ENCODE peak calls at places on chromosomes 6 and 20, in eight cellular contexts. C, N, S, J, M, A, P and T are unnamed samples.

GRCh38 chr6:166861961-166862286 is 94.4 kb downstream of the RNASET2 start:
- DNase-seq in P (no peak), J (no peak), N (no peak), S (no peak), M (no peak), C (no peak), A (no peak), T (no peak)

GRCh38 chr20:62774076-62774714 is 22.1 kb upstream of the MRGBP start:
- DNase-seq in M (no peak), J (no peak), P (no peak), S (no peak), A (no peak), N (no peak), C (no peak), T (no peak)

GRCh38 chr6:5294392-5295211 is 33.3 kb downstream of the FARS2 start:
- DNase-seq in N (no peak), M (no peak), P (no peak), J (no peak), S (no peak), C (no peak), A (no peak), T (no peak)

GRCh38 chr20:61935926-61936700 is 129.6 kb downstream of the TAF4 start:
- DNase-seq in P (no peak), C (no peak), M (no peak), J (peak), S (no peak), N (no peak), A (no peak), T (no peak)

GRCh38 chr20:53425481-53425880 is 168.2 kb downstream of the ZNF217 start:
- DNase-seq in M (no peak), N (no peak), A (no peak), S (no peak), J (no peak), C (no peak), P (no peak), T (no peak)

GRCh38 chr6:11785953-11786579 is 7.5 kb upstream of the ADTRP start:
- DNase-seq in P (no peak), A (no peak), C (peak), J (no peak), S (no peak), N (no peak), M (no peak), T (no peak)

GRCh38 chr20:45211569-45212474 is 5.0 kb downstream of the SEMG1 start:
- DNase-seq in J (no peak), P (no peak), S (no peak), N (no peak), A (no peak), M (no peak), C (no peak), T (no peak)

GRCh38 chr6:118501816-118502568 is 46.1 kb upstream of the PLN start:
- DNase-seq in C (no peak), M (no peak), S (no peak), P (no peak), N (no peak), A (no peak), J (no peak), T (no peak)

GRCh38 chr20:50003253-50003656 is 20.5 kb downstream of the SNAI1 start:
- DNase-seq in J (no peak), S (no peak), C (no peak), A (no peak), P (no peak), N (no peak), M (no peak), T (no peak)

GRCh38 chr20:14142964-14143627 is 147.8 kb downstream of the MACROD2 start:
- DNase-seq in J (no peak), N (no peak), C (no peak), A (no peak), S (peak), P (no peak), M (no peak), T (no peak)

GRCh38 chr6:168684906-168685305 is 243.9 kb downstream of the SMOC2 start:
- DNase-seq in P (no peak), C (no peak), A (no peak), S (no peak), J (no peak), M (no peak), N (no peak), T (no peak)

GRCh38 chr6:129901910-129902309 is 40.8 kb upstream of the TMEM244 start:
- DNase-seq in A (no peak), N (no peak), C (no peak), J (no peak), M (no peak), P (no peak), S (no peak), T (no peak)

GRCh38 chr6:122778334-122778733 is 1.2 kb upstream of the FABP7 start:
- DNase-seq in M (no peak), J (no peak), N (no peak), A (no peak), P (no peak), S (no peak), C (no peak), T (no peak)

GRCh38 chr6:139981066-139981624 is 606.7 kb upstream of the CITED2 start:
- DNase-seq in M (no peak), N (no peak), A (no peak), C (no peak), P (no peak), S (no peak), J (no peak), T (no peak)

GRCh38 chr6:5840742-5841141 is 166.0 kb downstream of the NRN1 start:
- DNase-seq in A (no peak), C (no peak), J (no peak), N (no peak), M (no peak), P (no peak), S (no peak), T (no peak)

GRCh38 chr6:72461144-72461543 is 160.7 kb upstream of the KCNQ5 start:
- DNase-seq in J (no peak), M (no peak), A (no peak), N (no peak), S (no peak), C (no peak), P (no peak), T (no peak)

GRCh38 chr6:15879372-15880261 is 216.8 kb upstream of the DTNBP1 start:
- DNase-seq in N (peak), S (peak), M (peak), C (peak), A (no peak), J (no peak), P (no peak), T (peak)

GRCh38 chr20:59770270-59770669 is 163.2 kb downstream of the SYCP2 start:
- DNase-seq in P (no peak), J (no peak), C (no peak), A (no peak), M (no peak), S (no peak), N (no peak), T (no peak)

GRCh38 chr6:4313044-4313686 is 177.8 kb upstream of the ECI2 start:
- DNase-seq in A (no peak), N (peak), C (peak), P (no peak), M (peak), J (peak), S (peak), T (peak)

GRCh38 chr20:32737371-32738223 is 5.7 kb downstream of the COMMD7 start:
- DNase-seq in S (no peak), J (no peak), C (no peak), P (no peak), M (no peak), A (no peak), N (no peak), T (no peak)

GRCh38 chr20:51542894-51543788 is 622 bp upstream of the NFATC2 start:
- DNase-seq in S (no peak), A (no peak), C (no peak), M (no peak), N (no peak), P (no peak), J (no peak), T (no peak)

GRCh38 chr6:151199976-151200375 is 39.8 kb upstream of the AKAP12 start:
- DNase-seq in M (no peak), N (no peak), A (no peak), C (no peak), S (no peak), P (no peak), J (no peak), T (no peak)

GRCh38 chr6:1630771-1631217 is 21.1 kb downstream of the FOXC1 start:
- DNase-seq in C (no peak), A (no peak), S (no peak), P (no peak), N (no peak), M (no peak), J (no peak), T (no peak)

GRCh38 chr6:107917468-107918375 is 40.3 kb downstream of the SEC63 start:
- DNase-seq in C (no peak), J (no peak), N (peak), S (no peak), M (no peak), A (no peak), P (no peak), T (no peak)

GRCh38 chr6:39085129-39085528 is 29.9 kb downstream of the SAYSD1 start:
- DNase-seq in N (no peak), P (no peak), M (no peak), J (no peak), S (no peak), A (no peak), C (no peak), T (no peak)

GRCh38 chr20:17469631-17470030 is 61.5 kb downstream of the BFSP1 start:
- DNase-seq in N (no peak), A (no peak), C (no peak), S (no peak), M (no peak), J (no peak), P (no peak), T (no peak)

GRCh38 chr20:43209831-43210230 is 20.1 kb upstream of the PTPRT start:
- DNase-seq in S (no peak), J (no peak), M (no peak), A (no peak), P (no peak), C (no peak), N (no peak), T (no peak)

GRCh38 chr20:43205699-43206098 is 16.0 kb upstream of the PTPRT start:
- DNase-seq in P (no peak), J (no peak), A (no peak), C (no peak), S (no peak), N (no peak), M (no peak), T (no peak)
- TF ChIP-seq CTCF in P (no peak), J (no peak), A (no peak), C (no peak), S (no peak), N (no peak), M (no peak), T (no peak)

GRCh38 chr6:159972506-159973268 is 3.8 kb downstream of the IGF2R start:
- DNase-seq in N (peak), P (no peak), S (no peak), A (no peak), M (no peak), J (no peak), C (no peak), T (no peak)
- TF ChIP-seq CTCF in N (no peak), P (no peak), S (no peak), A (no peak), M (no peak), J (no peak), C (no peak), T (no peak)

DNA sequence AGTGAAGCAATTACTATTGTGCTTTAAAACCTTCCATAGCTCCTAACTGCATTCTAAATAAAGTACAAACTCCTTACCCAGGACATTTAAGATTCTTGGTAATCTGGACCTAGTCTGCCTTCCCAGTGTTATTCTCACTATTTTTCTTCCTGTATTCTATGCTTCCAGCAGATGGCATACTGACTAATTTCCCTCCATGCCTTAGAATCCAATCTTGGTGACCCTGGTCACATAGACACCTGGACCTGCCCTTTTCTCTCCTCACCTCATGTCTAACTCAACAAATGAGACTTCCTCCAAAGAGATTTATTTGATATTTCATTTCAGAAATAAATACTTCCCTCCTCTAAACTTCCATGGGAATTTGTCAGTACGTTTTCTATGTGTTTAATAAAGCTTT is 25.8 kb downstream of the ROS1 start:
- DNase-seq in S (no peak), J (no peak), M (no peak), P (no peak), C (no peak), A (no peak), N (no peak), T (no peak)
- TF ChIP-seq CTCF in S (peak), J (no peak), M (no peak), P (peak), C (no peak), A (no peak), N (peak), T (no peak)

DNA sequence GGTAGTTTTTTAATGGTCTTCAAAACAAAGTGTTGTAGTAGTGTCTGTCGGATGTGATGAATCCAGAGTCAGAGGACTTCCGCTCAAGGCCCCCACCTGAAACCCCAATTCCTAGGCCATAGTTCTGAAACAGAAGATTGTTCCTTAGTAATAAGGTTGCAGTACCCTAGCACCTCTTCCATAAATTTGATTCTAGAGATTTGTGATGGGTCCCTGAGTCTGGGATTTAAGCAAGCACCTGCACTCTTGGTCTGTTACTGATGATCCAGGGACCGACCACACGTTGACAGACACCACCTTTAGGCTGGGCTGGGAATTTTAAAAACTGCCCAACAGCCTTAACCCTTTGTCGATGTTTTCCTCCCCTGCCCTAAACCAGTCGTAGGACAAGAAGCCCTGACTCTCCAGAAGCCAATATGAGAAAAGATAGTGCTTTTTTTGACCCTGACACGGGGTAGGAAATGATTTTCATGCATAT is 1.2 kb downstream of the KCTD20 start:
- DNase-seq in M (no peak), S (no peak), J (no peak), N (peak), C (no peak), P (no peak), A (no peak), T (no peak)
- TF ChIP-seq CTCF in M (no peak), S (no peak), J (no peak), N (no peak), C (no peak), P (peak), A (no peak), T (no peak)

GRCh38 chr6:97077380-97077779 is 152.9 kb downstream of the KLHL32 start:
- DNase-seq in J (no peak), M (no peak), N (no peak), P (no peak), C (no peak), S (no peak), A (no peak), T (no peak)
- TF ChIP-seq CTCF in J (no peak), M (no peak), N (no peak), P (no peak), C (no peak), S (no peak), A (no peak), T (no peak)

GRCh38 chr6:57284056-57284455 is 33.4 kb upstream of the PRIM2 start:
- DNase-seq in N (no peak), S (no peak), M (peak), P (no peak), J (no peak), C (no peak), A (no peak), T (no peak)
- TF ChIP-seq CTCF in N (no peak), S (no peak), M (no peak), P (no peak), J (no peak), C (no peak), A (no peak), T (no peak)